ENCODE peak calls at places on chromosome 14, in nine cellular contexts. F is GM20000, Z is fibroblast of pulmonary artery, P is kidney, D is AG04450, I is amniotic epithelial cell, M is AG04449, R is H9, C is omental fat pad. S is an unnamed sample.

GRCh38 chr14:105853907-105854599 is 327.7 kb downstream of the TMEM121 start:
- DNase-seq in C (no peak), I (no peak), R (no peak), P (no peak), F (no peak), D (no peak), Z (no peak), M (no peak), S (no peak)

GRCh38 chr14:22268875-22269274 is 320.1 kb downstream of the DAD1 start:
- DNase-seq in C (no peak), F (no peak), R (no peak), M (no peak), D (no peak), I (peak; percentile 37), Z (peak; percentile 10), P (no peak), S (no peak)

GRCh38 chr14:70098257-70098809 is 90.4 kb downstream of the SLC8A3 start:
- DNase-seq in P (no peak), C (no peak), I (peak; percentile 2), R (no peak), M (no peak), D (no peak), Z (peak; percentile 2), F (no peak), S (no peak)

GRCh38 chr14:28494196-28494595 is 272.4 kb upstream of the FOXG1 start:
- DNase-seq in F (no peak), I (no peak), C (no peak), Z (no peak), P (no peak), R (no peak), D (no peak), M (no peak), S (no peak)

GRCh38 chr14:49582211-49582977 is 3.8 kb downstream of the RPS29 start:
- DNase-seq in C (no peak), D (no peak), M (no peak), I (no peak), Z (no peak), P (no peak), R (no peak), F (no peak), S (no peak)

GRCh38 chr14:53963491-53964227 is 7.0 kb upstream of the BMP4 start:
- DNase-seq in I (peak; percentile 16), P (peak; percentile 75), R (peak; percentile 47), M (no peak), F (no peak), D (no peak), Z (peak; percentile 32), C (no peak), S (no peak)

GRCh38 chr14:72608391-72609204 is 285.3 kb downstream of the DPF3 start:
- DNase-seq in D (peak; percentile 88), R (no peak), Z (peak; percentile 85), I (peak; percentile 92), F (no peak), P (no peak), C (no peak), M (peak; percentile 81), S (no peak)

GRCh38 chr14:61154606-61155005 is 126.5 kb downstream of the TMEM30B start:
- DNase-seq in P (no peak), D (no peak), Z (no peak), M (peak; percentile 72), R (no peak), F (no peak), I (no peak), C (no peak), S (no peak)

GRCh38 chr14:50741571-50741970 is 73.5 kb upstream of the SAV1 start:
- DNase-seq in D (no peak), I (peak; percentile 42), Z (peak; percentile 33), R (no peak), C (no peak), F (peak; percentile 17), M (no peak), P (no peak), S (no peak)

GRCh38 chr14:103524002-103524785 is 1.6 kb upstream of the CKB start:
- DNase-seq in M (no peak), C (no peak), I (no peak), R (no peak), F (no peak), P (no peak), Z (no peak), D (no peak), S (no peak)

GRCh38 chr14:29421156-29421728 is 506.4 kb downstream of the PRKD1 start:
- DNase-seq in Z (no peak), F (no peak), C (no peak), P (no peak), D (no peak), R (no peak), M (no peak), I (no peak), S (no peak)

GRCh38 chr14:22412936-22413411 is 176.1 kb downstream of the DAD1 start:
- DNase-seq in Z (no peak), I (no peak), C (no peak), D (no peak), F (no peak), P (no peak), M (no peak), R (no peak), S (no peak)

GRCh38 chr14:103607039-103607668 is 21.9 kb upstream of the KLC1 start:
- DNase-seq in P (peak; percentile 90), D (peak; percentile 80), I (peak; percentile 74), C (no peak), R (peak; percentile 55), F (peak; percentile 47), Z (peak; percentile 90), M (no peak), S (no peak)

GRCh38 chr14:20692111-20692751 is 3.7 kb downstream of the ANG start:
- DNase-seq in C (no peak), I (no peak), F (no peak), M (no peak), D (no peak), Z (no peak), P (no peak), R (no peak), S (no peak)

GRCh38 chr14:101102875-101103274 is 199.4 kb upstream of the RTL1 start:
- DNase-seq in F (no peak), R (peak; percentile 32), C (no peak), I (no peak), P (peak; percentile 66), Z (no peak), D (no peak), M (no peak), S (no peak)

GRCh38 chr14:100406505-100407131 is 83.5 kb downstream of the SLC25A47 start:
- DNase-seq in I (peak; percentile 39), M (no peak), Z (peak; percentile 17), F (no peak), C (no peak), R (no peak), P (no peak), D (no peak), S (no peak)

GRCh38 chr14:88516742-88517418 is 37.9 kb downstream of the PTPN21 start:
- DNase-seq in D (no peak), F (no peak), I (no peak), P (no peak), R (no peak), M (no peak), Z (no peak), C (no peak), S (no peak)

GRCh38 chr14:90570463-90570860 is 173.6 kb downstream of the CALM1 start:
- DNase-seq in C (no peak), I (no peak), D (no peak), F (no peak), R (no peak), Z (no peak), P (no peak), M (no peak), S (no peak)

GRCh38 chr14:50335989-50336391 is 23.9 kb downstream of the DMAC2L start:
- DNase-seq in M (no peak), Z (peak; percentile 90), I (peak; percentile 41), D (no peak), P (peak; percentile 70), F (peak; percentile 33), C (no peak), R (no peak), S (no peak)

GRCh38 chr14:36502558-36503508 is 17.2 kb downstream of the NKX2-1 start:
- DNase-seq in D (no peak), F (no peak), Z (no peak), R (no peak), C (no peak), P (no peak), M (no peak), I (no peak), S (no peak)

GRCh38 chr14:75123991-75124390 is 2.9 kb downstream of the NEK9 start:
- DNase-seq in I (peak; percentile 81), C (no peak), P (no peak), D (no peak), M (no peak), R (no peak), F (no peak), Z (peak; percentile 91), S (no peak)

S was measured in ascending aorta.